ENCODE peak calls at places on chromosomes 12 and 14, in seven cellular contexts. One of them, this sample, is unnamed.

GRCh38 chr12:4272014-4272975 is 1.3 kb upstream of the CCND2 start:
- DNase-seq in prostate gland: peak; percentile 49
- DNase-seq in adrenal gland: peak; percentile 87
- DNase-seq in Peyer's patch: peak; percentile 91
- DNase-seq in heart left ventricle: peak; percentile 85
- DNase-seq in body of pancreas: peak; percentile 67
- DNase-seq in A549: no peak
- DNase-seq in this sample: peak; percentile 80

GRCh38 chr12:94225924-94226630 is 77.7 kb downstream of the PLXNC1 start:
- DNase-seq in prostate gland: no peak
- DNase-seq in adrenal gland: no peak
- DNase-seq in Peyer's patch: no peak
- DNase-seq in heart left ventricle: no peak
- DNase-seq in body of pancreas: no peak
- DNase-seq in A549: no peak
- DNase-seq in this sample: no peak

GRCh38 chr12:81224626-81225025 is 146.7 kb downstream of the ACSS3 start:
- DNase-seq in prostate gland: no peak
- DNase-seq in adrenal gland: no peak
- DNase-seq in Peyer's patch: no peak
- DNase-seq in heart left ventricle: no peak
- DNase-seq in body of pancreas: no peak
- DNase-seq in A549: no peak
- DNase-seq in this sample: no peak

GRCh38 chr12:64181504-64182291 is 40.4 kb downstream of the KICS2 start:
- DNase-seq in prostate gland: peak; percentile 67
- DNase-seq in adrenal gland: peak; percentile 59
- DNase-seq in Peyer's patch: no peak
- DNase-seq in heart left ventricle: peak; percentile 50
- DNase-seq in body of pancreas: peak; percentile 57
- DNase-seq in A549: peak; percentile 90
- DNase-seq in this sample: peak; percentile 79

GRCh38 chr12:93943766-93944165 is 204.6 kb upstream of the PLXNC1 start:
- DNase-seq in prostate gland: peak; percentile 78
- DNase-seq in adrenal gland: peak; percentile 56
- DNase-seq in Peyer's patch: no peak
- DNase-seq in heart left ventricle: no peak
- DNase-seq in body of pancreas: no peak
- DNase-seq in A549: peak; percentile 31
- DNase-seq in this sample: no peak

GRCh38 chr14:67589212-67589770 is 10.8 kb downstream of the PIGH start:
- DNase-seq in prostate gland: no peak
- DNase-seq in adrenal gland: no peak
- DNase-seq in Peyer's patch: no peak
- DNase-seq in heart left ventricle: no peak
- DNase-seq in body of pancreas: no peak
- DNase-seq in A549: no peak
- DNase-seq in this sample: no peak

GRCh38 chr12:130708648-130709047 is 7.5 kb downstream of the RIMBP2 start:
- DNase-seq in prostate gland: no peak
- DNase-seq in adrenal gland: no peak
- DNase-seq in Peyer's patch: no peak
- DNase-seq in heart left ventricle: no peak
- DNase-seq in body of pancreas: no peak
- DNase-seq in A549: no peak
- DNase-seq in this sample: peak; percentile 4

GRCh38 chr14:89378119-89378518 is 38.9 kb downstream of the FOXN3 start:
- DNase-seq in prostate gland: no peak
- DNase-seq in adrenal gland: no peak
- DNase-seq in Peyer's patch: no peak
- DNase-seq in heart left ventricle: no peak
- DNase-seq in body of pancreas: no peak
- DNase-seq in A549: peak; percentile 22
- DNase-seq in this sample: peak; percentile 51

DNA sequence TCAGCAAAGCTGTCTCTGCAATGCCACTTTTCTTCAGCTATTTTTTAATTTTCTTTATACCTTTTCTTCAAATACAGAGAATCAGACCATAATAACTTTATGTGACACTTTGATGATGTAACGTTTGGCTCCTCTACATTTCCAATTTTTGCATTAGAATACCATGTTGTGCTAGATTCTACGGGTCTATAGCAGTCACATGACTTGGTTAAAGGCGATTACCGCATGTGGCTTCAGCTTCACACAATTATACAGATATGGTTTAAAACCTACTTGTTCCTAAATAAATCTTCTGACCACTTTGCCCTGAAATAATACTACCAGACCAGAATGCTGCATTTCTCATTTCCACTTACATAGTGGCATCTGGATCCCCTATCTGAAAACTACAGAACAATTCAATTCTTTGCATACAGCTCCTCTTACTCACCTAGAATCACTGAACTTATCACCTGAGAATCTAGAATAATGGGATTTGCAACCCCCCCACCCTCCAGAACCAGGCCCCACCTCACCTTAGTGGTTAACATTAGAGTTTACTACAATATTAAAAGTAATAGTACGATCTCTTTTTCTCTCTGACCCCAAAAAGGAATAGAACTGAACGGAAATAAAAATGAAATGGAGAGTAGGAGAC is 1.3 kb downstream of the MAX start:
- DNase-seq in prostate gland: no peak
- DNase-seq in adrenal gland: no peak
- DNase-seq in Peyer's patch: no peak
- DNase-seq in heart left ventricle: no peak
- DNase-seq in body of pancreas: no peak
- DNase-seq in A549: no peak
- DNase-seq in this sample: no peak
- H3K4me1 ChIP-seq in prostate gland: peaks cover 14% of the 10 kb centered on the region
- H3K4me1 ChIP-seq in adrenal gland: peaks cover 32% of the 10 kb centered on the region
- H3K4me1 ChIP-seq in Peyer's patch: no peaks in the 10 kb centered on the region
- H3K4me1 ChIP-seq in heart left ventricle: peaks cover 44% of the 10 kb centered on the region
- H3K4me1 ChIP-seq in body of pancreas: peaks cover 34% of the 10 kb centered on the region
- H3K4me1 ChIP-seq in A549: peaks cover 8% of the 10 kb centered on the region
- H3K4me1 ChIP-seq in this sample: peaks cover 18% of the 10 kb centered on the region

GRCh38 chr12:52229836-52230343 is 3.2 kb upstream of the KRT7 start:
- DNase-seq in prostate gland: no peak
- DNase-seq in adrenal gland: no peak
- DNase-seq in Peyer's patch: no peak
- DNase-seq in heart left ventricle: no peak
- DNase-seq in body of pancreas: no peak
- DNase-seq in A549: no peak
- DNase-seq in this sample: no peak
- TF ChIP-seq POLR2A in prostate gland: no peak
- TF ChIP-seq POLR2A in adrenal gland: no peak
- TF ChIP-seq POLR2A in Peyer's patch: no peak
- TF ChIP-seq POLR2A in heart left ventricle: no peak
- TF ChIP-seq POLR2A in body of pancreas: no peak
- TF ChIP-seq POLR2A in A549: no peak
- TF ChIP-seq POLR2A in this sample: no peak

GRCh38 chr12:48903363-48903981 is 21.8 kb downstream of the FKBP11 start:
- DNase-seq in prostate gland: no peak
- DNase-seq in adrenal gland: no peak
- DNase-seq in Peyer's patch: no peak
- DNase-seq in heart left ventricle: no peak
- DNase-seq in body of pancreas: peak; percentile 52
- DNase-seq in A549: no peak
- DNase-seq in this sample: no peak
- H3K4me3 ChIP-seq in prostate gland: no peak overlapping the region
- H3K4me3 ChIP-seq in adrenal gland: no peak overlapping the region
- H3K4me3 ChIP-seq in Peyer's patch: peak overlapping the region; percentile 23
- H3K4me3 ChIP-seq in heart left ventricle: peak overlapping the region; percentile 48
- H3K4me3 ChIP-seq in body of pancreas: no peak overlapping the region
- H3K4me3 ChIP-seq in A549: peak overlapping the region; percentile 52
- H3K4me3 ChIP-seq in this sample: peak overlapping the region; percentile 43

GRCh38 chr14:38129705-38130104 is 78.0 kb upstream of the SSTR1 start:
- DNase-seq in prostate gland: no peak
- DNase-seq in adrenal gland: no peak
- DNase-seq in Peyer's patch: no peak
- DNase-seq in heart left ventricle: no peak
- DNase-seq in body of pancreas: no peak
- DNase-seq in A549: no peak
- DNase-seq in this sample: no peak
- H3K4me1 ChIP-seq in prostate gland: no peaks in the 10 kb centered on the region
- H3K4me1 ChIP-seq in adrenal gland: no peaks in the 10 kb centered on the region
- H3K4me1 ChIP-seq in Peyer's patch: no peaks in the 10 kb centered on the region
- H3K4me1 ChIP-seq in heart left ventricle: no peaks in the 10 kb centered on the region
- H3K4me1 ChIP-seq in body of pancreas: peaks cover 12% of the 10 kb centered on the region
- H3K4me1 ChIP-seq in A549: no peaks in the 10 kb centered on the region
- H3K4me1 ChIP-seq in this sample: no peaks in the 10 kb centered on the region

GRCh38 chr14:106666341-106666740 is 1140.0 kb downstream of the TMEM121 start:
- DNase-seq in prostate gland: no peak
- DNase-seq in adrenal gland: no peak
- DNase-seq in Peyer's patch: no peak
- DNase-seq in heart left ventricle: no peak
- DNase-seq in body of pancreas: no peak
- DNase-seq in A549: no peak
- DNase-seq in this sample: no peak

GRCh38 chr14:106662947-106663346 is 1136.6 kb downstream of the TMEM121 start:
- DNase-seq in prostate gland: no peak
- DNase-seq in adrenal gland: no peak
- DNase-seq in Peyer's patch: no peak
- DNase-seq in heart left ventricle: no peak
- DNase-seq in body of pancreas: no peak
- DNase-seq in A549: no peak
- DNase-seq in this sample: no peak

GRCh38 chr14:106670006-106670405 is 1143.6 kb downstream of the TMEM121 start:
- DNase-seq in prostate gland: no peak
- DNase-seq in adrenal gland: no peak
- DNase-seq in Peyer's patch: no peak
- DNase-seq in heart left ventricle: no peak
- DNase-seq in body of pancreas: no peak
- DNase-seq in A549: no peak
- DNase-seq in this sample: no peak

GRCh38 chr14:106665814-106666213 is 1139.4 kb downstream of the TMEM121 start:
- DNase-seq in prostate gland: no peak
- DNase-seq in adrenal gland: no peak
- DNase-seq in Peyer's patch: no peak
- DNase-seq in heart left ventricle: no peak
- DNase-seq in body of pancreas: no peak
- DNase-seq in A549: no peak
- DNase-seq in this sample: no peak
- TF ChIP-seq POLR2A in prostate gland: no peak
- TF ChIP-seq POLR2A in adrenal gland: no peak
- TF ChIP-seq POLR2A in Peyer's patch: no peak
- TF ChIP-seq POLR2A in heart left ventricle: no peak
- TF ChIP-seq POLR2A in body of pancreas: no peak
- TF ChIP-seq POLR2A in A549: no peak
- TF ChIP-seq POLR2A in this sample: no peak

GRCh38 chr12:48677782-48678181 is 4.3 kb downstream of the KANSL2 start:
- DNase-seq in prostate gland: no peak
- DNase-seq in adrenal gland: no peak
- DNase-seq in Peyer's patch: no peak
- DNase-seq in heart left ventricle: no peak
- DNase-seq in body of pancreas: no peak
- DNase-seq in A549: no peak
- DNase-seq in this sample: no peak
- H3K4me3 ChIP-seq in prostate gland: no peak overlapping the region
- H3K4me3 ChIP-seq in adrenal gland: no peak overlapping the region
- H3K4me3 ChIP-seq in Peyer's patch: no peak overlapping the region
- H3K4me3 ChIP-seq in heart left ventricle: no peak overlapping the region
- H3K4me3 ChIP-seq in body of pancreas: no peak overlapping the region
- H3K4me3 ChIP-seq in A549: no peak overlapping the region
- H3K4me3 ChIP-seq in this sample: no peak overlapping the region

This sample was measured in testis.